ENCODE peak calls at places on chromosomes 4 and X, in four cellular contexts. One of them, this sample, is unnamed.
A peak's percentile ranks its signal among the peaks of the same experiment; 100 is the strongest.

GRCh38 chr4:182507808-182508207 is 264.6 kb downstream of the TENM3 start:
- DNase-seq in choroid plexus epithelial cell: no peak
- DNase-seq in left cardiac atrium: no peak
- DNase-seq in ovary: no peak
- DNase-seq in this sample: no peak

GRCh38 chr4:7747062-7747385 is 192.6 kb downstream of the AFAP1 start:
- DNase-seq in choroid plexus epithelial cell: no peak
- DNase-seq in left cardiac atrium: no peak
- DNase-seq in ovary: no peak
- DNase-seq in this sample: peak; percentile 77

GRCh38 chr4:40190880-40191815 is 5.7 kb upstream of the RHOH start:
- DNase-seq in choroid plexus epithelial cell: no peak
- DNase-seq in left cardiac atrium: no peak
- DNase-seq in ovary: no peak
- DNase-seq in this sample: no peak

GRCh38 chrX:42597481-42597880 is 180.5 kb downstream of the PPP1R2C start:
- DNase-seq in choroid plexus epithelial cell: no peak
- DNase-seq in left cardiac atrium: no peak
- DNase-seq in ovary: no peak
- DNase-seq in this sample: no peak

GRCh38 chr4:15182600-15183222 is 180.4 kb downstream of the CPEB2 start:
- DNase-seq in choroid plexus epithelial cell: peak; percentile 84
- DNase-seq in left cardiac atrium: no peak
- DNase-seq in ovary: no peak
- DNase-seq in this sample: no peak

GRCh38 chr4:39947415-39947814 is 30.3 kb downstream of the PDS5A start:
- DNase-seq in choroid plexus epithelial cell: no peak
- DNase-seq in left cardiac atrium: no peak
- DNase-seq in ovary: no peak
- DNase-seq in this sample: no peak

GRCh38 chr4:135385830-135386581 is 1184.4 kb upstream of the PABPC4L start:
- DNase-seq in choroid plexus epithelial cell: no peak
- DNase-seq in left cardiac atrium: no peak
- DNase-seq in ovary: no peak
- DNase-seq in this sample: no peak

GRCh38 chrX:77442728-77443127 is 4.5 kb upstream of the FGF16 start:
- DNase-seq in choroid plexus epithelial cell: peak; percentile 65
- DNase-seq in left cardiac atrium: no peak
- DNase-seq in ovary: no peak
- DNase-seq in this sample: no peak

GRCh38 chr4:4542824-4543485 is 1.1 kb upstream of the STX18 start:
- DNase-seq in choroid plexus epithelial cell: no peak
- DNase-seq in left cardiac atrium: no peak
- DNase-seq in ovary: no peak
- DNase-seq in this sample: no peak

GRCh38 chrX:110944323-110944761 is 148.7 kb upstream of the CHRDL1 start:
- DNase-seq in choroid plexus epithelial cell: no peak
- DNase-seq in left cardiac atrium: no peak
- DNase-seq in ovary: peak; percentile 6
- DNase-seq in this sample: no peak

GRCh38 chr4:186607490-186607889 is 52.1 kb upstream of the MTNR1A start:
- DNase-seq in choroid plexus epithelial cell: no peak
- DNase-seq in left cardiac atrium: no peak
- DNase-seq in ovary: no peak
- DNase-seq in this sample: no peak

GRCh38 chr4:156774422-156774821 is 197.2 kb downstream of the PDGFC start:
- DNase-seq in choroid plexus epithelial cell: peak; percentile 95
- DNase-seq in left cardiac atrium: no peak
- DNase-seq in ovary: no peak
- DNase-seq in this sample: no peak

GRCh38 chrX:12227412-12228041 is 89.3 kb downstream of the FRMPD4 start:
- DNase-seq in choroid plexus epithelial cell: no peak
- DNase-seq in left cardiac atrium: no peak
- DNase-seq in ovary: no peak
- DNase-seq in this sample: no peak

GRCh38 chr4:149584703-149585102 is 230.9 kb downstream of the IQCM start:
- DNase-seq in choroid plexus epithelial cell: no peak
- DNase-seq in left cardiac atrium: no peak
- DNase-seq in ovary: no peak
- DNase-seq in this sample: no peak

GRCh38 chr4:87853108-87853507 is 20.3 kb downstream of the MEPE start:
- DNase-seq in choroid plexus epithelial cell: peak; percentile 79
- DNase-seq in left cardiac atrium: no peak
- DNase-seq in ovary: no peak
- DNase-seq in this sample: no peak

GRCh38 chrX:141375011-141375730 is 132.9 kb upstream of the SPANXC start:
- DNase-seq in choroid plexus epithelial cell: peak; percentile 4
- DNase-seq in left cardiac atrium: no peak
- DNase-seq in ovary: no peak
- DNase-seq in this sample: no peak

GRCh38 chrX:538311-538710 is 92.3 kb upstream of the SHOX start:
- DNase-seq in choroid plexus epithelial cell: no peak
- DNase-seq in left cardiac atrium: no peak
- DNase-seq in ovary: no peak
- DNase-seq in this sample: no peak

GRCh38 chrX:103877571-103877970 is 45.5 kb upstream of the RAB9B start:
- DNase-seq in choroid plexus epithelial cell: no peak
- DNase-seq in left cardiac atrium: no peak
- DNase-seq in ovary: no peak
- DNase-seq in this sample: no peak

GRCh38 chr4:39698424-39699009 is 581 bp downstream of the UBE2K start:
- DNase-seq in choroid plexus epithelial cell: peak; percentile 28
- DNase-seq in left cardiac atrium: peak; percentile 51
- DNase-seq in ovary: peak; percentile 48
- DNase-seq in this sample: peak; percentile 54

GRCh38 chrX:7201481-7201880 is 53.5 kb upstream of the PUDP start:
- DNase-seq in choroid plexus epithelial cell: peak; percentile 88
- DNase-seq in left cardiac atrium: no peak
- DNase-seq in ovary: no peak
- DNase-seq in this sample: no peak

GRCh38 chr4:122309988-122310626 is 68.7 kb upstream of the ADAD1 start:
- DNase-seq in choroid plexus epithelial cell: peak; percentile 38
- DNase-seq in left cardiac atrium: no peak
- DNase-seq in ovary: no peak
- DNase-seq in this sample: no peak

GRCh38 chr4:184854673-184855072 is 28.9 kb upstream of the ACSL1 start:
- DNase-seq in choroid plexus epithelial cell: no peak
- DNase-seq in left cardiac atrium: no peak
- DNase-seq in ovary: no peak
- DNase-seq in this sample: no peak

GRCh38 chr4:2288051-2288541 is 26.2 kb upstream of the MXD4 start:
- DNase-seq in choroid plexus epithelial cell: no peak
- DNase-seq in left cardiac atrium: no peak
- DNase-seq in ovary: no peak
- DNase-seq in this sample: peak; percentile 29

GRCh38 chr4:79780129-79780528 is 292.9 kb downstream of the ANTXR2 start:
- DNase-seq in choroid plexus epithelial cell: no peak
- DNase-seq in left cardiac atrium: no peak
- DNase-seq in ovary: no peak
- DNase-seq in this sample: no peak

GRCh38 chr4:165199286-165199685 is 8.1 kb upstream of the KLHL2 start:
- DNase-seq in choroid plexus epithelial cell: no peak
- DNase-seq in left cardiac atrium: no peak
- DNase-seq in ovary: no peak
- DNase-seq in this sample: no peak

GRCh38 chrX:84188320-84188834 is 378 bp upstream of the RPS6KA6 start:
- DNase-seq in choroid plexus epithelial cell: peak; percentile 60
- DNase-seq in left cardiac atrium: peak; percentile 58
- DNase-seq in ovary: peak; percentile 65
- DNase-seq in this sample: peak; percentile 84

GRCh38 chr4:17059192-17059634 is 160.8 kb upstream of the LDB2 start:
- DNase-seq in choroid plexus epithelial cell: peak; percentile 36
- DNase-seq in left cardiac atrium: no peak
- DNase-seq in ovary: peak; percentile 43
- DNase-seq in this sample: peak; percentile 20

GRCh38 chr4:165631208-165631894 is 241.7 kb upstream of the TLL1 start:
- DNase-seq in choroid plexus epithelial cell: no peak
- DNase-seq in left cardiac atrium: no peak
- DNase-seq in ovary: no peak
- DNase-seq in this sample: no peak

GRCh38 chrX:34631826-34632225 is 25.3 kb downstream of the TMEM47 start:
- DNase-seq in choroid plexus epithelial cell: peak; percentile 75
- DNase-seq in left cardiac atrium: no peak
- DNase-seq in ovary: no peak
- DNase-seq in this sample: no peak

GRCh38 chr4:137960371-137961050 is 281.6 kb downstream of the SLC7A11 start:
- DNase-seq in choroid plexus epithelial cell: peak; percentile 68
- DNase-seq in left cardiac atrium: no peak
- DNase-seq in ovary: no peak
- DNase-seq in this sample: no peak

GRCh38 chr4:20418865-20419451 is 167.3 kb downstream of the SLIT2 start:
- DNase-seq in choroid plexus epithelial cell: peak; percentile 89
- DNase-seq in left cardiac atrium: no peak
- DNase-seq in ovary: no peak
- DNase-seq in this sample: no peak

GRCh38 chr4:148270600-148270999 is 171.6 kb downstream of the NR3C2 start:
- DNase-seq in choroid plexus epithelial cell: no peak
- DNase-seq in left cardiac atrium: no peak
- DNase-seq in ovary: no peak
- DNase-seq in this sample: no peak

GRCh38 chr4:150579591-150580234 is 2.2 kb upstream of the MAB21L2 start:
- DNase-seq in choroid plexus epithelial cell: peak; percentile 46
- DNase-seq in left cardiac atrium: peak; percentile 37
- DNase-seq in ovary: no peak
- DNase-seq in this sample: peak; percentile 27

GRCh38 chr4:48906283-48907173 is at the start of gene OCIAD2:
- DNase-seq in choroid plexus epithelial cell: peak; percentile 39
- DNase-seq in left cardiac atrium: peak; percentile 70
- DNase-seq in ovary: peak; percentile 38
- DNase-seq in this sample: peak; percentile 80

GRCh38 chr4:4913628-4914027 is 54.2 kb downstream of the MSX1 start:
- DNase-seq in choroid plexus epithelial cell: no peak
- DNase-seq in left cardiac atrium: no peak
- DNase-seq in ovary: no peak
- DNase-seq in this sample: no peak

GRCh38 chr4:112523764-112524505 is 8.0 kb upstream of the NEUROG2 start:
- DNase-seq in choroid plexus epithelial cell: no peak
- DNase-seq in left cardiac atrium: peak; percentile 48
- DNase-seq in ovary: peak; percentile 38
- DNase-seq in this sample: peak; percentile 39

GRCh38 chr4:185710487-185710995 is 101.5 kb downstream of the SORBS2 start:
- DNase-seq in choroid plexus epithelial cell: no peak
- DNase-seq in left cardiac atrium: peak; percentile 57
- DNase-seq in ovary: no peak
- DNase-seq in this sample: peak; percentile 65

GRCh38 chr4:97121493-97121892 is 1021.8 kb downstream of the STPG2 start:
- DNase-seq in choroid plexus epithelial cell: no peak
- DNase-seq in left cardiac atrium: no peak
- DNase-seq in ovary: no peak
- DNase-seq in this sample: no peak

GRCh38 chr4:39422247-39422646 is 15.5 kb downstream of the KLB start:
- DNase-seq in choroid plexus epithelial cell: no peak
- DNase-seq in left cardiac atrium: no peak
- DNase-seq in ovary: no peak
- DNase-seq in this sample: no peak

GRCh38 chr4:1243451-1244080 is 5.4 kb downstream of the CTBP1 start:
- DNase-seq in choroid plexus epithelial cell: no peak
- DNase-seq in left cardiac atrium: peak; percentile 20
- DNase-seq in ovary: peak; percentile 5
- DNase-seq in this sample: peak; percentile 37